ENCODE peak calls at places on chromosomes 16 and 17, in six cellular contexts. G, Z, C, L, D and M are unnamed samples.

GRCh38 chr17:5695480-5695879 is 111.2 kb upstream of the NLRP1 start:
- DNase-seq in L (no peak), Z (no peak), D (no peak), C (peak; percentile 70), G (no peak), M (no peak)

GRCh38 chr17:57834146-57834741 is 15.6 kb downstream of the MRPS23 start:
- DNase-seq in L (no peak), Z (peak; percentile 64), C (peak; percentile 83), G (no peak), D (no peak), M (no peak)

GRCh38 chr16:80546249-80546648 is 5.5 kb downstream of the DYNLRB2 start:
- DNase-seq in C (no peak), G (no peak), D (no peak), Z (no peak), L (no peak), M (no peak)

GRCh38 chr16:72721981-72722380 is 325.9 kb downstream of the ZFHX3 start:
- DNase-seq in L (no peak), G (no peak), C (no peak), D (no peak), Z (no peak), M (no peak)

GRCh38 chr17:350706-351435 is 1.7 kb downstream of the RPH3AL start:
- DNase-seq in D (peak; percentile 68), C (peak; percentile 27), Z (no peak), G (no peak), L (peak; percentile 55), M (no peak)

GRCh38 chr17:64599187-64599676 is 62.9 kb downstream of the SMURF2 start:
- DNase-seq in Z (no peak), G (no peak), C (peak; percentile 41), L (peak; percentile 11), D (no peak), M (no peak)

GRCh38 chr16:12062343-12063003 is 85.9 kb downstream of the SNX29 start:
- DNase-seq in L (peak; percentile 55), Z (no peak), D (peak; percentile 85), C (no peak), G (peak; percentile 72), M (no peak)

GRCh38 chr16:49638696-49639629 is 216.9 kb downstream of the ZNF423 start:
- DNase-seq in G (peak; percentile 12), L (no peak), D (peak; percentile 28), Z (no peak), C (no peak), M (no peak)

GRCh38 chr16:31460582-31461002 is 1.3 kb downstream of the ARMC5 start:
- DNase-seq in D (peak; percentile 81), L (peak; percentile 73), C (no peak), G (peak; percentile 73), Z (no peak), M (no peak)

GRCh38 chr16:2664522-2665096 is 17.7 kb upstream of the KCTD5 start:
- DNase-seq in C (no peak), D (no peak), L (no peak), Z (no peak), G (no peak), M (no peak)

GRCh38 chr16:5188318-5189025 is 90.9 kb upstream of the EEF2KMT start:
- DNase-seq in G (no peak), C (no peak), Z (no peak), L (no peak), D (no peak), M (no peak)

GRCh38 chr16:263182-263774 is 12.5 kb downstream of the RGS11 start:
- DNase-seq in L (no peak), D (no peak), Z (no peak), C (no peak), G (no peak), M (no peak)

GRCh38 chr17:60157487-60158040 is 7.8 kb downstream of the CA4 start:
- DNase-seq in C (peak; percentile 46), Z (peak; percentile 51), L (no peak), D (no peak), G (no peak), M (no peak)

GRCh38 chr17:52827526-52827925 is 669.0 kb upstream of the CA10 start:
- DNase-seq in L (no peak), D (no peak), C (no peak), Z (no peak), G (no peak), M (no peak)

GRCh38 chr17:40427002-40427491 is 9.4 kb upstream of the TOP2A start:
- DNase-seq in D (no peak), C (peak; percentile 28), L (no peak), Z (peak; percentile 40), G (no peak), M (no peak)

GRCh38 chr16:3608069-3608468 is 3.3 kb downstream of the SLX4 start:
- DNase-seq in L (no peak), G (no peak), C (no peak), D (no peak), Z (no peak), M (no peak)

GRCh38 chr17:28141333-28141732 is 98.9 kb downstream of the NLK start:
- DNase-seq in L (no peak), D (no peak), Z (no peak), G (no peak), C (no peak), M (no peak)

GRCh38 chr16:87664792-87665191 is 62.5 kb downstream of the JPH3 start:
- DNase-seq in L (no peak), G (no peak), D (no peak), Z (no peak), C (no peak), M (no peak)

GRCh38 chr17:32772453-32773025 is 104.4 kb downstream of the MYO1D start:
- DNase-seq in G (no peak), D (no peak), C (no peak), Z (no peak), L (no peak), M (no peak)

GRCh38 chr16:82695806-82696205 is 69.0 kb downstream of the CDH13 start:
- DNase-seq in G (no peak), Z (no peak), C (no peak), D (peak; percentile 35), L (no peak), M (no peak)

GRCh38 chr17:47802341-47803022 is 19.1 kb downstream of the OSBPL7 start:
- DNase-seq in Z (peak; percentile 74), G (peak; percentile 41), C (peak; percentile 82), D (peak; percentile 57), L (peak; percentile 66), M (no peak)

GRCh38 chr16:84714028-84714427 is 14.2 kb downstream of the USP10 start:
- DNase-seq in G (no peak), C (no peak), D (no peak), Z (peak; percentile 50), L (no peak), M (no peak)

GRCh38 chr17:979539-980405 is at the start of gene NXN:
- DNase-seq in Z (peak; percentile 98), D (peak; percentile 66), L (peak; percentile 78), C (peak; percentile 91), G (peak; percentile 65), M (peak; percentile 83)

GRCh38 chr17:50935201-50936124 is 69.3 kb upstream of the TOB1 start:
- DNase-seq in G (no peak), C (no peak), D (no peak), Z (no peak), L (peak; percentile 30), M (no peak)

GRCh38 chr17:49993423-49994037 is 1.5 kb downstream of the DLX3 start:
- DNase-seq in C (peak; percentile 86), D (no peak), Z (peak; percentile 74), G (no peak), L (peak; percentile 45), M (no peak)

GRCh38 chr17:17710728-17711541 is 29.7 kb downstream of the RAI1 start:
- DNase-seq in L (no peak), G (peak; percentile 93), Z (peak; percentile 74), C (peak; percentile 92), D (peak; percentile 96), M (no peak)

GRCh38 chr16:67431805-67432476 is 1.0 kb downstream of the HSD11B2 start:
- DNase-seq in Z (no peak), L (no peak), G (no peak), C (peak; percentile 74), D (no peak), M (peak; percentile 20)

GRCh38 chr16:77211880-77212735 is 12.9 kb downstream of the SYCE1L start:
- DNase-seq in D (peak; percentile 46), Z (peak; percentile 89), L (peak; percentile 63), G (no peak), C (peak; percentile 94), M (peak; percentile 59)

GRCh38 chr16:70689035-70689969 is 3.4 kb upstream of the MTSS2 start:
- DNase-seq in L (no peak), D (no peak), C (no peak), G (no peak), Z (no peak), M (no peak)

GRCh38 chr16:20291807-20292206 is 35.5 kb downstream of the GP2 start:
- DNase-seq in Z (no peak), D (no peak), C (peak; percentile 32), L (no peak), G (no peak), M (no peak)

DNA sequence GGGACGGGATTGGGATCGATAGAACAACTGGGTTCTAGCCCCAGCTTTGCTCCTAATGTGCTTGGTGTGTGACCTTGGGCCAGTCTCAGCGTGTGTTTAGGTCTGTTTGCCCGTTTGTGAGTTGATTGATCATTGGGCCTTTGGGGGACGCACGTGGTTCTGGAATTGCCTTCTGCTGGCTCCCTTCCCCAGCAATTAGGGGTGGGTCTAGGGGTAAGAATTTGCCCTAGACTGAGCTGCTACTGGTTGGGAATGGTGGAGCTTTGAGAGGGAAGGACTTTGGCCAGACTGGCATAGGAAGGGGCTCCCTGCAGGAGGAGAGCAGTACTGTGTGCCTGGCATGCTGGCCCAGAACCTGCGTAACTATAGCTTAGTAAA is 1.5 kb downstream of the SPNS2 start:
- DNase-seq in C (no peak), D (no peak), Z (no peak), G (no peak), L (no peak), M (no peak)
- H3K14ac ChIP-seq in C (no peak overlapping the region), D (no peak overlapping the region), Z (no peak overlapping the region), G (no peak overlapping the region), L (peak overlapping the region; percentile 57), M (no peak overlapping the region)

GRCh38 chr17:79952915-79953314 is 82.8 kb downstream of the TBC1D16 start:
- DNase-seq in L (no peak), C (no peak), D (no peak), G (no peak), Z (no peak), M (no peak)
- H3K14ac ChIP-seq in L (no peak overlapping the region), C (no peak overlapping the region), D (no peak overlapping the region), G (no peak overlapping the region), Z (no peak overlapping the region), M (no peak overlapping the region)

GRCh38 chr16:25614836-25615235 is 76.9 kb upstream of the HS3ST4 start:
- DNase-seq in L (no peak), G (no peak), C (no peak), Z (no peak), D (no peak), M (no peak)
- H3K14ac ChIP-seq in L (no peak overlapping the region), G (no peak overlapping the region), C (no peak overlapping the region), Z (no peak overlapping the region), D (no peak overlapping the region), M (no peak overlapping the region)

DNA sequence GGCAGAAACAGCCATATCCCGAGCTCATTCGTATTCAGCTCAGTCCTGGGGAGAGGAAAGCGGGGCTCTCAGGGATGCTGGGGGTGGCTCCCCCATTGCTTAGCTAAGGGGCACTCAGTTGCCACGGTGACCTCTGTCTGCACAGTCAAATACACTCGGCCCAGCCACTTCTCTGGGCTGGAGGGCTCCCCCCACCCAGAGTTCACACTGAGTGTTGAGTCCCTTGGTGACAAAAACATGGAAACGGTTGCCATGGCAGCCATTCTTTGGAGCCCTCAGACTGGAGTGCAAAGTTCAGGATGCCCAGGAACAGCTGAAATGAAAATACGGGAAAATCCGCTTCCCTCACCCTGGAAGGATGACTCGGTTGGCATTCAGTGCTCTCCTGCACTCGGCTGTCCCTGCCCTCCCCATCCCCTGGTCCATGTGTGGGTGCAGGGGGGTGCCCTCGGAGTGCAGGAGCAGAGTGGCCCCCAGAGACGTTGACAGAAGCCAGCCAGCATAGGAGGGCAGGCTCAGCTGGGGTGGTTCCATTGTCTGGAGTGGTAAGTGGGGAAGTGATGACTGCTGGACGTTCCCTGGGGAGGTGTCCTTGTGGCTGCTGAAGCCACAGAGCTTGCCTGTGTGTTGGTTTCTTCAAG is 216.5 kb downstream of the NTN1 start:
- DNase-seq in D (no peak), C (no peak), G (no peak), Z (no peak), L (peak; percentile 81), M (peak; percentile 68)
- H3K14ac ChIP-seq in D (no peak overlapping the region), C (peak overlapping the region; percentile 30), G (no peak overlapping the region), Z (no peak overlapping the region), L (no peak overlapping the region), M (peak overlapping the region; percentile 38)